ENCODE peak calls at places on chromosomes 12 and 14, in six cellular contexts. Z is NCI-H1694 treated with DMSO at 0.1 percent for 48 hours; F is heart left ventricle; P is stimulated activated CD4-positive, alpha-beta T cell treated with anti-CD3 and anti-CD28 coated beads, Interleukin-12 subunit alpha, Interleukin-12 subunit beta, amount 100 ng/mL, for 4 hours; U is nucleus accumbens; K is RWPE1. O is an unnamed sample.

GRCh38 chr14:24918822-24919221 is 131.1 kb downstream of the STXBP6 start:
- DNase-seq in K (no peak), P (no peak), Z (no peak), F (no peak), U (no peak), O (no peak)

GRCh38 chr12:38776657-38777056 is 128.7 kb downstream of the CPNE8 start:
- DNase-seq in F (no peak), K (no peak), Z (no peak), U (no peak), P (no peak), O (no peak)

GRCh38 chr14:32896979-32897723 is 41.5 kb upstream of the NPAS3 start:
- DNase-seq in U (no peak), K (peak), P (no peak), F (no peak), Z (no peak), O (no peak)

GRCh38 chr14:32709072-32709471 is 229.6 kb upstream of the NPAS3 start:
- DNase-seq in K (no peak), Z (no peak), P (no peak), U (no peak), F (peak), O (peak)

GRCh38 chr12:122366685-122367475 is 55.6 kb downstream of the CLIP1 start:
- DNase-seq in U (no peak), P (no peak), F (peak), Z (no peak), K (peak), O (peak)

GRCh38 chr12:123958876-123959275 is 13.8 kb downstream of the CCDC92 start:
- DNase-seq in K (no peak), U (no peak), F (no peak), P (no peak), Z (no peak), O (no peak)

GRCh38 chr14:35355981-35356839 is 48.3 kb downstream of the NFKBIA start:
- DNase-seq in P (no peak), U (no peak), Z (no peak), K (no peak), F (no peak), O (no peak)

GRCh38 chr12:111404362-111405148 is 1.2 kb upstream of the SH2B3 start:
- DNase-seq in Z (no peak), F (no peak), U (peak), K (no peak), P (peak), O (peak)

GRCh38 chr12:51547606-51548005 is 43.4 kb upstream of the SCN8A start:
- DNase-seq in P (no peak), F (no peak), K (no peak), U (no peak), Z (no peak), O (no peak)

GRCh38 chr12:7995266-7995963 is 37.1 kb upstream of the FOXJ2 start:
- DNase-seq in U (peak), P (peak), Z (peak), F (peak), K (peak), O (peak)

GRCh38 chr14:35944847-35945246 is 118.7 kb downstream of the BRMS1L start:
- DNase-seq in K (peak), P (peak), Z (no peak), U (no peak), F (no peak), O (no peak)

GRCh38 chr14:102241147-102241546 is 63.8 kb downstream of the MOK start:
- DNase-seq in F (no peak), P (no peak), U (no peak), K (no peak), Z (no peak), O (no peak)

GRCh38 chr12:131618303-131618658 is 92.6 kb upstream of the SFSWAP start:
- DNase-seq in K (no peak), P (no peak), U (no peak), Z (no peak), F (peak), O (no peak)

GRCh38 chr12:85156569-85156968 is 120.4 kb downstream of the LRRIQ1 start:
- DNase-seq in Z (no peak), K (no peak), P (no peak), F (no peak), U (no peak), O (no peak)

GRCh38 chr14:23580152-23580926 is 1.7 kb upstream of the JPH4 start:
- DNase-seq in Z (no peak), U (no peak), P (no peak), F (no peak), K (no peak), O (peak)

GRCh38 chr12:114726092-114726710 is 42.2 kb upstream of the TBX3 start:
- DNase-seq in P (no peak), F (peak), U (no peak), Z (no peak), K (no peak), O (no peak)

GRCh38 chr12:124622764-124623163 is 55.4 kb upstream of the NCOR2 start:
- DNase-seq in P (no peak), K (no peak), F (no peak), Z (no peak), U (no peak), O (no peak)

GRCh38 chr14:38207830-38208815 is at the start of gene SSTR1:
- DNase-seq in U (no peak), K (no peak), P (no peak), Z (no peak), F (no peak), O (no peak)